ENCODE peak calls at places on chromosomes 7 and 10, in five cellular contexts. G is fibroblast of lung, J is neural progenitor cell, T is pancreas, B is fibroblast of villous mesenchyme. V is an unnamed sample.

GRCh38 chr10:92920866-92921265 is 72.5 kb downstream of the EXOC6 start:
- DNase-seq in G (no peak), J (no peak), T (no peak), B (no peak), V (no peak)

GRCh38 chr7:67786021-67786420 is 789.4 kb downstream of the TYW1 start:
- DNase-seq in G (no peak), J (no peak), T (no peak), B (no peak), V (no peak)

GRCh38 chr10:28254290-28254985 is 48.4 kb downstream of the MPP7 start:
- DNase-seq in G (peak), J (no peak), T (peak), B (peak), V (no peak)

GRCh38 chr10:78414380-78414779 is 380.7 kb downstream of the RPS24 start:
- DNase-seq in G (no peak), J (no peak), T (no peak), B (no peak), V (no peak)

GRCh38 chr7:37297546-37297945 is 151.1 kb downstream of the ELMO1 start:
- DNase-seq in G (peak), J (no peak), T (no peak), B (no peak), V (no peak)

GRCh38 chr7:149097088-149097487 is 6.6 kb upstream of the ZNF786 start:
- DNase-seq in G (peak), J (no peak), T (no peak), B (peak), V (no peak)

GRCh38 chr7:154096-154835 is 38.1 kb upstream of the FAM20C start:
- DNase-seq in G (no peak), J (no peak), T (no peak), B (no peak), V (peak)

GRCh38 chr10:5614081-5614721 is 52.2 kb downstream of the ASB13 start:
- DNase-seq in G (peak), J (no peak), T (no peak), B (peak), V (no peak)

GRCh38 chr10:2985729-2986232 is 81.6 kb upstream of the PFKP start:
- DNase-seq in G (peak), J (no peak), T (peak), B (no peak), V (peak)

GRCh38 chr7:1187127-1187526 is 27.1 kb upstream of the ZFAND2A start:
- DNase-seq in G (no peak), J (no peak), T (no peak), B (no peak), V (no peak)

GRCh38 chr10:30422981-30423654 is 10.9 kb upstream of the MAP3K8 start:
- DNase-seq in G (peak), J (peak), T (no peak), B (peak), V (peak)

GRCh38 chr7:152363798-152364197 is 72.0 kb downstream of the KMT2C start:
- DNase-seq in G (no peak), J (peak), T (no peak), B (no peak), V (no peak)

GRCh38 chr10:110363572-110364411 is 59.1 kb upstream of the SMNDC1 start:
- DNase-seq in G (no peak), J (peak), T (no peak), B (no peak), V (peak)

GRCh38 chr7:158495256-158495655 is 92.4 kb downstream of the PTPRN2 start:
- DNase-seq in G (no peak), J (peak), T (no peak), B (no peak), V (peak)
- TF ChIP-seq CTCF in G (no peak), J (peak), T (no peak), B (no peak), V (no peak)

GRCh38 chr10:987906-988666 is at the start of gene GTPBP4:
- DNase-seq in G (peak), J (peak), T (peak), B (peak), V (peak)
- TF ChIP-seq CTCF in G (no peak), J (peak), T (no peak), B (no peak), V (peak)

DNA sequence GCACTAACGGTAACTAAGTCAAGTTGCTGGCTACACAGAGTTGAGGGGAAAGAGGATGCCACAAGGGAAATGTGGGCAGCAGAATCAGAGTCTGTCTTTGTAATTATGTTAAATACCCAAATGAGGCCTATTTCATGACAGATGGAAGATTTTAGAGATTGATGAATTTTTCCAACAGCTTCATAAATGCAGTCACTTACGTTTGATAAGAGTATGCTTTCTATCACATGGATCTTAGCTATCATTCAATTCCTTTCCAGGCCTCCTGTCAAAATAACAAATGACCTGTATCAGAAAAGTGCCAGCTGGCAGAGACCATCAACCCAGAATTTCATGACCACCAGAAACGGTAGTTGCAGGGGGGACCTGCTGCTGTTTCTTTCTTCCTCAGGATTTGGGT is 148.4 kb upstream of the PLPP4 start:
- DNase-seq in G (no peak), J (no peak), T (no peak), B (no peak), V (no peak)
- TF ChIP-seq CTCF in G (no peak), J (no peak), T (no peak), B (no peak), V (no peak)

GRCh38 chr10:95289921-95290421 is 832 bp downstream of the PDLIM1 start:
- DNase-seq in G (no peak), J (no peak), T (no peak), B (no peak), V (no peak)

GRCh38 chr10:95289003-95289920 is 1.5 kb downstream of the PDLIM1 start:
- DNase-seq in G (no peak), J (peak), T (no peak), B (peak), V (peak)

GRCh38 chr10:95290446-95290800 is 380 bp downstream of the PDLIM1 start:
- DNase-seq in G (no peak), J (peak), T (no peak), B (no peak), V (peak)

GRCh38 chr10:95291634-95292039 is 834 bp upstream of the PDLIM1 start:
- DNase-seq in G (no peak), J (no peak), T (peak), B (no peak), V (no peak)

GRCh38 chr10:95290801-95291633 is at the start of gene PDLIM1:
- DNase-seq in G (peak), J (peak), T (peak), B (peak), V (peak)
- TF ChIP-seq CTCF in G (peak), J (peak), T (peak), B (peak), V (peak)

DNA sequence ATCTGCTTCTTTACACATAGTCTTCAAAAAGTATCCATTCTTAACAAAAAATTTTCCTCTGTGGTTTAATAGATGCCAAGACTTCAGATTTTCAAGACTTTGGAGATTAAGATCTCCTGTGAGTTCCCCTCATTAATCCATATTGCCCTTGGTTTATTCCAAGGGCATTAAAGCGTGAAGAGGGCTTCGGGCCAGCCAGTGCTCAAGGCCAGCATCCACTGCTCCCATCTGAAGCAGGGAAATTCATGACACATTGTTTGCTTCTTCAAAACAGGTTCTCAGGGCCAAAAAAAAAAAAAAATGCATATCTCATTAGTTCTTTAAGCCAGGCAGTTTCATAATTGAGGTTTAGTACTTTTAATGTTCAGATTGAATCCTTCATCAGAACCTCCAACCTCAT is 137.3 kb upstream of the RHOBTB1 start:
- DNase-seq in G (peak), J (no peak), T (no peak), B (no peak), V (no peak)
- TF ChIP-seq CTCF in G (no peak), J (no peak), T (no peak), B (no peak), V (no peak)

GRCh38 chr10:86900955-86901354 is 56.5 kb downstream of the MMRN2 start:
- DNase-seq in G (peak), J (no peak), T (peak), B (peak), V (no peak)

GRCh38 chr10:86904600-86904999 is 52.8 kb downstream of the MMRN2 start:
- DNase-seq in G (no peak), J (no peak), T (no peak), B (no peak), V (no peak)

GRCh38 chr10:86899670-86900276 is 57.6 kb downstream of the MMRN2 start:
- DNase-seq in G (peak), J (peak), T (peak), B (peak), V (peak)

DNA sequence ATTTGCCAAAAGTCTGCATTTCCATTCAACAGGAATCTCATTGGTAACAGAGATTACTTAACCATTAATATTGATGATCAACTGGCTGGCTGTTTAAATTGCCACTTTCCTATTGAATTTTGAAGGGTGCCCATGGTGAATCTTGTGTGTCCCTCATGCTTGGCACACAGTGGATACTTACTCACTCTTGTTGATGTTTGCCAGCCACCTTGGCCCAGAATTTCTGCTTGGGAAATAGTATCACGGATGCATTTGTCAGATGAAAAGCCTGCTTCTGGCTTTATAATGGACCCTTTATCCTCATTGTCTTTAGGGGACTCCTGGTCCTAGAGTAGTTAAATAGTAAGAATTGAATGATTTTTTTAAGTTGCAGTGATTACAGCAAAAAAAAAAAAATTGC is 52.0 kb downstream of the MMRN2 start:
- DNase-seq in G (no peak), J (no peak), T (no peak), B (no peak), V (no peak)
- TF ChIP-seq CTCF in G (no peak), J (no peak), T (no peak), B (no peak), V (no peak)

DNA sequence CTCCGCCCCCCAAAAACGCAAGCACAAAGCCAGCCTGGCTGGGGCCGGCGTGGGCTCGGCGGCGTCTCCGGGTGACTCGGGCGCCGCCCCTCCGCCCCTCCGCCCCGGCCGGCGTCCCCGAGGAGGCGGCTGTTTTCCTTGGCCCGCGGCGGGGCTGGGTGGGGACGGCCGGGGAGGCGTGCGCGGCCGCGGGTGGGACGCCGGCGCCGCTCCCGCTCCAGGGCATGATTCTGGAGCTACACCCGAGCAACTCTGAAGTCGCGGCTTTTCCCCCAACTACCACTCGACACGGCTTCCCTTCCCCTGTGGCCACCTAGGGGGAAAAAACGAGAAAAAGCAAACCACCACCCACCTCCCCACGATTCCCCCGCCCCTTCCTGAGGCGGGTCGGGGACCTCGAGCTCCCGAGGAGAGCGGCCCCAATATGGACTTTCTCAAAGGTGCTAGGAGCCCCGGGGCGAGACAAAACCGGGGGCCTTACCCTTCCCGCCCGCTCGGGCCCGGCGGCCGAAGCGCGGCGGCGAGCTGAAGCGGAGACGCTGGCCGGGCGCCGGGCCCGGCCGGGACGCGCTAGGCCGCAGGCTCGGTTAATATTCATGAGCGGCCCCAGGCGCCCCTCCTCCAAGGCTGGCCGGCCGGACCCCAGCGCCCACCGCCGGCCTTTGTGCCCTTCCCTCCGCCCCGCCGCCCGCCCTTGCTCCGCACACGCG is 856 bp downstream of the ARHGAP21 start:
- DNase-seq in G (peak), J (peak), T (peak), B (peak), V (peak)
- TF ChIP-seq CTCF in G (no peak), J (no peak), T (no peak), B (no peak), V (no peak)

GRCh38 chr7:38838992-38839391 is 70.0 kb downstream of the VPS41 start:
- DNase-seq in G (no peak), J (no peak), T (no peak), B (no peak), V (no peak)
- TF ChIP-seq CTCF in G (no peak), J (no peak), T (no peak), B (no peak), V (no peak)

V was measured in Peyer's patch.